ENCODE peak calls at places on chromosomes 16 and 17, in ten cellular contexts. P is right lobe of liver, Y is iPS DF 6.9, I is A549, V is heart right ventricle, L is esophagus squamous epithelium, F is AG04450, J is GM23248, N is neuronal stem cell, W is heart left ventricle. B is an unnamed sample.

GRCh38 chr17:15106540-15106939 is 158.6 kb downstream of the PMP22 start:
- DNase-seq in V (no peak), I (peak; percentile 21), Y (no peak), J (peak; percentile 79), N (no peak), L (no peak), F (no peak), W (no peak), P (no peak), B (no peak)

GRCh38 chr17:67649891-67650290 is 67.8 kb upstream of the NOL11 start:
- DNase-seq in W (no peak), I (no peak), F (no peak), L (no peak), N (no peak), Y (no peak), V (no peak), J (no peak), P (no peak), B (no peak)

GRCh38 chr16:57798267-57798810 is 4.0 kb downstream of the KIFC3 start:
- DNase-seq in F (no peak), N (no peak), I (no peak), J (no peak), W (no peak), V (no peak), Y (no peak), P (peak; percentile 51), L (no peak), B (no peak)

GRCh38 chr16:57341441-57342303 is 16.9 kb upstream of the CCL22 start:
- DNase-seq in L (no peak), J (peak; percentile 94), N (no peak), Y (no peak), P (no peak), I (no peak), V (no peak), F (peak; percentile 63), W (no peak), B (no peak)

GRCh38 chr16:2047330-2048115 is at the start of the genes NTHL1 and TSC2:
- DNase-seq in L (peak; percentile 67), Y (peak; percentile 95), F (peak; percentile 88), I (peak; percentile 86), J (peak; percentile 98), W (peak; percentile 97), P (peak; percentile 98), V (peak; percentile 97), N (peak; percentile 96), B (peak; percentile 98)

GRCh38 chr17:63358111-63358839 is 87.8 kb downstream of the CYB561 start:
- DNase-seq in P (no peak), I (no peak), Y (no peak), F (peak; percentile 69), W (no peak), L (no peak), J (peak; percentile 95), N (no peak), V (no peak), B (no peak)

GRCh38 chr17:58402047-58402446 is 15.3 kb downstream of the RNF43 start:
- DNase-seq in P (no peak), L (no peak), Y (no peak), W (no peak), N (no peak), J (peak; percentile 55), V (no peak), I (no peak), F (no peak), B (no peak)

GRCh38 chr17:64061157-64061898 is 40.9 kb upstream of the ICAM2 start:
- DNase-seq in V (no peak), N (no peak), W (no peak), F (no peak), J (peak; percentile 41), L (no peak), I (no peak), P (no peak), Y (no peak), B (peak; percentile 19)

GRCh38 chr17:40316571-40317344 is 7.8 kb downstream of the RARA start:
- DNase-seq in N (no peak), L (no peak), P (peak; percentile 84), I (peak; percentile 82), V (peak; percentile 77), J (peak; percentile 93), W (peak; percentile 81), Y (no peak), F (peak; percentile 47), B (peak; percentile 72)

GRCh38 chr16:88407042-88407420 is 24.3 kb downstream of the ZNF469 start:
- DNase-seq in Y (no peak), N (no peak), V (no peak), P (no peak), F (no peak), L (no peak), J (no peak), W (no peak), I (no peak), B (no peak)

GRCh38 chr16:89983550-89983949 is 35.0 kb downstream of the DEF8 start:
- DNase-seq in W (no peak), N (no peak), V (no peak), F (no peak), J (no peak), L (no peak), P (no peak), I (no peak), Y (no peak), B (no peak)

GRCh38 chr17:71337903-71338302 is 782.9 kb upstream of the SOX9 start:
- DNase-seq in L (no peak), W (no peak), P (no peak), F (no peak), J (no peak), Y (no peak), I (no peak), V (no peak), N (no peak), B (no peak)

GRCh38 chr16:85417156-85417860 is 195.8 kb upstream of the GSE1 start:
- DNase-seq in J (no peak), F (no peak), V (no peak), N (no peak), L (no peak), W (peak; percentile 18), P (peak; percentile 41), Y (no peak), I (no peak), B (no peak)

DNA sequence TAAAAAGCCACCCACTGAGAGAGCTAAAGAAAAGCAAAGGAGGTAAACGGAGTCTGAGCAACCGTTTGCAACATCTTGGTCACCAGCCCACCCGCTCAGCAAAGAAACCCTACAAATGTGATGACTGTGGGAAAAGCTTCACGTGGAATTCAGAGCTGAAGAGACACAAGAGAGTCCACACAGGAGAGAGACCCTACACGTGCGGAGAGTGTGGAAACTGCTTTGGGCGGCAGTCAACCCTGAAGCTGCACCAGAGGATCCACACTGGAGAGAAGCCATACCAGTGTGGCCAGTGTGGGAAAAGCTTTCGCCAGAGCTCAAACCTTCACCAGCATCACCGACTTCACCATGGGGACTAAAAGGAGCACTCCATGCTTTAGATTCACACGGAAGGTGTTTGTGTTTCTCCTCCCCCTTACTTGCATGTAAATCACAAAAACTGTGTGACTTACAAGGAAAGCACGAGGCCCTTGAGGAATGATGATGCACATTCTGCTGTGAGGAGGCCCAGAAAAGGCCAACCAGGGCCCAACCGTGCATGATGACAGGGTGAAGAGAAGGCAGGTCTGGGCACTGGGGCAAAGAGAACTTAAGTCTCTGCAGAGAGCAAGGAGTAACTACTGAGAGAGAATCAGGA is 7.7 kb downstream of the ZNF174 start:
- DNase-seq in W (no peak), Y (no peak), N (no peak), J (no peak), P (no peak), I (no peak), L (no peak), F (no peak), V (no peak), B (no peak)
- H3K9me3 ChIP-seq in W (peaks cover 14% of the 10 kb centered on the region), Y (peaks cover 16% of the 10 kb centered on the region), N (peaks cover 44% of the 10 kb centered on the region), J (no peaks in the 10 kb centered on the region), P (peaks cover 40% of the 10 kb centered on the region), I (peaks cover 99% of the 10 kb centered on the region), L (peaks cover 88% of the 10 kb centered on the region), F (peaks cover 85% of the 10 kb centered on the region), V (peaks cover 100% of the 10 kb centered on the region), B (peaks cover 77% of the 10 kb centered on the region)

DNA sequence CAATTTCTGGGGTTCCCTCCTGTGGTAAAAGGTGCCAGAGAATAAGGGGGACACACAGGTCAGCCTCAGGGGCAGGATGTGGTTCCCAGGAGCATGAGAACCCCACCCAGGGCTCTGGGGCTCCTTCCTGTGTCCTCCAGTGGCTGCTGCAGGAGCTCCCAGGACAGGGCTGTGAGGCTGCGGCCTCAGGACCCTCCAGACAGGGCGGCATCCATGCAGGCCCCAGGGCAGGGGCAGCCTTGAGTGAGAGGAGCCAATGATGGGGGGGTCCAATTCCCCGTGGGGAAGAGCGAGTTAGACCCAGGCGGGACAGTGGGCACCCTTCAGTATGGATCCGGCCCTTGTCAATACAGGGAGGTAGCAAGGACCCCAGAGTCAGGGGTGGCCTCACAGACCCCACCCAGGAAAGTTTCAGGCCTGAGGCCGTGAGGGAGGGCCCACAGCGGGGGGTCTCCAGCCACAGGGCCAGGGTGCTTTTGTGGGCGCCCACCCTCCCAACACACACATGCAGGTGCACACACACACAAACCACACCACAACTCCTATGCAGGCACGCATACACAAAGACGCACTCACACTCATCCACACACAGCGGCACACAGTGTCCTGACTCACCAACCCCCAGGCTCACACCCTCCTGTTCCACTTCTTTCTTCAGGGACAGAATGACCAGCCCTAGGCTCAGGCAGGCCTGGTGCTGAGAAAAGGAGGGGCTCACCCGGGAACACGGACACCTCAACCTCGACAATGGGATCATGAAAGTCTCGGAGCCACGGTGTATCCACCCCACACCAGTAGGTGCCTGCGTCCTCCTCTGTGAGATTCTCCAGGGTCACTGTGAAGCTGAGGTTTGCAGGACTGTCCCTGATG is 1.8 kb downstream of the CD300C start:
- DNase-seq in I (no peak), N (no peak), V (no peak), F (no peak), P (peak; percentile 35), J (no peak), Y (no peak), L (no peak), W (no peak), B (no peak)
- H3K4me3 ChIP-seq in I (no peak overlapping the region), N (no peak overlapping the region), V (no peak overlapping the region), F (no peak overlapping the region), P (no peak overlapping the region), J (no peak overlapping the region), Y (no peak overlapping the region), L (no peak overlapping the region), W (no peak overlapping the region), B (no peak overlapping the region)

GRCh38 chr16:19236561-19236960 is 49.0 kb upstream of the CLEC19A start:
- DNase-seq in Y (no peak), I (peak; percentile 53), J (no peak), V (no peak), P (no peak), N (no peak), L (no peak), F (no peak), W (no peak), B (no peak)
- H3K9me3 ChIP-seq in Y (no peaks in the 10 kb centered on the region), I (peaks cover 13% of the 10 kb centered on the region), J (no peaks in the 10 kb centered on the region), V (peaks cover 24% of the 10 kb centered on the region), P (no peaks in the 10 kb centered on the region), N (peaks cover 6% of the 10 kb centered on the region), L (peaks cover 11% of the 10 kb centered on the region), F (peaks cover 19% of the 10 kb centered on the region), W (no peaks in the 10 kb centered on the region), B (no peaks in the 10 kb centered on the region)

DNA sequence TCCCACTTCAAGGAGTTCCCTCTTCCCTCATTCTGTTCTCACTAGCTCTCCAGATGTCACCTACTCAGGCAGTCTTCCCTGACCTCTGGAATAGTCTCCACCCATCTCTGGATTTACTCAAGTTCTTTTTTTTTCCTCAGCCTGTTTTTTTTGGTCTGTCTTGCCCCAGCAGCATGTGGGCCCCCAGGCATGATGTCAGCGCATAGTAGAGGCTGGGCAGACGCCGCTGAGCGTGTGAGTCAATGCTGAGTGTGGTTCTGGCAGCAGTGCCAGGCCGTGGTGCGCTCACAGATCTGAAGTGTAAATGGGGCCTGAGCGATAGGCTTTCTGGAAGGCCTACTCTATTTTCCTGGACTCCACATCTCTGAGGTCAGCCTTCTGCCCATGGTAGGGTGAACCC is 2.7 kb upstream of the KCNJ18 start:
- DNase-seq in V (no peak), J (peak; percentile 99), Y (no peak), N (no peak), I (peak; percentile 21), F (peak; percentile 42), W (peak; percentile 66), L (no peak), P (no peak), B (no peak)
- H3K4me3 ChIP-seq in V (no peak overlapping the region), J (no peak overlapping the region), Y (no peak overlapping the region), N (no peak overlapping the region), I (no peak overlapping the region), F (no peak overlapping the region), W (no peak overlapping the region), L (no peak overlapping the region), P (no peak overlapping the region), B (no peak overlapping the region)